ENCODE peak calls at places on chromosomes 16 and 17, in four cellular contexts. E is H1, W is HepG2, X is K562. P is an unnamed sample.
A peak's percentile ranks its signal among the peaks of the same experiment; 100 is the strongest.

GRCh38 chr17:45386180-45386579 is 46.5 kb downstream of the ARHGAP27 start:
- DNase-seq in E (no peak), W (no peak), X (no peak), P (no peak)

GRCh38 chr16:75392911-75393310 is 40.4 kb downstream of the CFDP1 start:
- DNase-seq in E (no peak), W (no peak), X (no peak), P (no peak)

GRCh38 chr17:54968954-54969400 is 412 bp downstream of the STXBP4 start:
- DNase-seq in E (no peak), W (peak; percentile 32), X (no peak), P (no peak)

GRCh38 chr17:62802531-62803205 is 5.4 kb downstream of the MARCHF10 start:
- DNase-seq in E (no peak), W (no peak), X (no peak), P (no peak)

GRCh38 chr16:2033057-2033911 is 6.6 kb downstream of the NHERF2 start:
- DNase-seq in E (peak; percentile 55), W (peak; percentile 53), X (peak; percentile 70), P (peak; percentile 65)

GRCh38 chr16:84613408-84614071 is 4.3 kb downstream of the COTL1 start:
- DNase-seq in E (no peak), W (no peak), X (no peak), P (no peak)

GRCh38 chr16:80274576-80275191 is 266.1 kb upstream of the DYNLRB2 start:
- DNase-seq in E (no peak), W (no peak), X (no peak), P (no peak)

GRCh38 chr16:13435873-13436474 is 484.0 kb upstream of the ERCC4 start:
- DNase-seq in E (peak; percentile 50), W (no peak), X (no peak), P (no peak)

GRCh38 chr17:40901981-40902862 is 17.2 kb upstream of the KRT20 start:
- DNase-seq in E (no peak), W (peak; percentile 99), X (no peak), P (peak; percentile 95)

GRCh38 chr17:73356561-73357170 is 44.9 kb upstream of the CDC42EP4 start:
- DNase-seq in E (no peak), W (no peak), X (no peak), P (no peak)

GRCh38 chr17:44039829-44040635 is 25.3 kb upstream of the TMEM101 start:
- DNase-seq in E (no peak), W (no peak), X (no peak), P (no peak)

GRCh38 chr16:57071840-57072541 is 20.4 kb upstream of the CPNE2 start:
- DNase-seq in E (no peak), W (no peak), X (no peak), P (no peak)

GRCh38 chr17:31415004-31415454 is 23.6 kb downstream of the RAB11FIP4 start:
- DNase-seq in E (no peak), W (peak; percentile 11), X (no peak), P (no peak)

GRCh38 chr16:10609410-10609774 is 29.0 kb upstream of the EMP2 start:
- DNase-seq in E (no peak), W (no peak), X (no peak), P (no peak)

GRCh38 chr17:46737331-46737730 is 81.2 kb downstream of the WNT3 start:
- DNase-seq in E (no peak), W (no peak), X (no peak), P (no peak)

GRCh38 chr16:49821614-49822282 is 34.2 kb downstream of the ZNF423 start:
- DNase-seq in E (no peak), W (no peak), X (no peak), P (no peak)

GRCh38 chr16:23949630-23950290 is 114.0 kb downstream of the PRKCB start:
- DNase-seq in E (no peak), W (no peak), X (no peak), P (no peak)

GRCh38 chr16:75653926-75654325 is 6.4 kb downstream of the TERF2IP start:
- DNase-seq in E (no peak), W (no peak), X (no peak), P (no peak)

GRCh38 chr17:17809527-17810373 is 27.0 kb downstream of the SREBF1 start:
- DNase-seq in E (peak; percentile 94), W (no peak), X (peak; percentile 22), P (peak; percentile 64)

GRCh38 chr16:3856367-3857141 is 24.0 kb downstream of the CREBBP start:
- DNase-seq in E (no peak), W (no peak), X (no peak), P (no peak)

GRCh38 chr17:33725675-33726271 is 432.7 kb upstream of the ASIC2 start:
- DNase-seq in E (peak; percentile 88), W (peak; percentile 24), X (peak; percentile 75), P (peak; percentile 49)

GRCh38 chr17:59825533-59826316 is 67.0 kb downstream of the TUBD1 start:
- DNase-seq in E (no peak), W (no peak), X (no peak), P (no peak)

GRCh38 chr17:28738680-28739384 is 5.0 kb upstream of the TRAF4 start:
- DNase-seq in E (no peak), W (no peak), X (no peak), P (no peak)

GRCh38 chr17:13153036-13153435 is 135.2 kb upstream of the ELAC2 start:
- DNase-seq in E (no peak), W (no peak), X (no peak), P (no peak)

GRCh38 chr17:51322390-51323029 is 62.2 kb downstream of the UTP18 start:
- DNase-seq in E (no peak), W (peak; percentile 66), X (peak; percentile 24), P (peak; percentile 30)

GRCh38 chr17:41492771-41493170 is 3.1 kb upstream of the KRT36 start:
- DNase-seq in E (no peak), W (peak; percentile 49), X (peak; percentile 29), P (no peak)

GRCh38 chr16:88809068-88809675 is 2.6 kb downstream of the APRT start:
- DNase-seq in E (no peak), W (no peak), X (no peak), P (no peak)

GRCh38 chr17:15513058-15513858 is 45.8 kb upstream of the CDRT4 start:
- DNase-seq in E (no peak), W (no peak), X (no peak), P (no peak)

GRCh38 chr16:71709231-71709781 is 15.2 kb downstream of the PHLPP2 start:
- DNase-seq in E (no peak), W (no peak), X (peak; percentile 17), P (no peak)

GRCh38 chr17:49469831-49470568 is 25.1 kb upstream of the NGFR start:
- DNase-seq in E (peak; percentile 80), W (no peak), X (peak; percentile 25), P (no peak)

GRCh38 chr16:84648595-84649510 is 542 bp downstream of the KLHL36 start:
- DNase-seq in E (peak; percentile 72), W (no peak), X (peak; percentile 94), P (peak; percentile 47)

DNA sequence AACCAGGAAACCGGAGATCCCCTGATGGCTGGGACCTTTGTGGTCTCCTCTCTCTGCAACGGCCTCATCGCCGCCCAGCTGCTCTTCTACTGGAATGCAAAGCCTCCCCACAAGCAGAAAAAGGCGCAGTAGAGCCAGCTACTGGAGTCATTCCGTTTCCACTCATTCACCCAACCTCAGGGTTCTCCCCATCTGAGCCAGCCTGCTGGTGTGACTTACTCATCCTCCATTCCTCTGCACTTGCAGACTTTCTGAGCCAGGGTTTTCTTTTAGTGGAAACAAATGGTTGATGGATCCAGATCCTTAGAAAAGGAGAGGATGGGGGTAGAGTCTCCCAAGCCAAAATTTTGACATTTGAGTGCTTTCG is 2.5 kb downstream of the SOX15 start:
- DNase-seq in E (no peak), W (no peak), X (no peak), P (no peak)
- TF ChIP-seq RNF2 in E (no peak), W (no peak), X (no peak), P (no peak)

GRCh38 chr16:6091021-6091420 is 993.4 kb upstream of the EEF2KMT start:
- DNase-seq in E (no peak), W (no peak), X (no peak), P (no peak)
- TF ChIP-seq RNF2 in E (no peak), W (no peak), X (no peak), P (no peak)

DNA sequence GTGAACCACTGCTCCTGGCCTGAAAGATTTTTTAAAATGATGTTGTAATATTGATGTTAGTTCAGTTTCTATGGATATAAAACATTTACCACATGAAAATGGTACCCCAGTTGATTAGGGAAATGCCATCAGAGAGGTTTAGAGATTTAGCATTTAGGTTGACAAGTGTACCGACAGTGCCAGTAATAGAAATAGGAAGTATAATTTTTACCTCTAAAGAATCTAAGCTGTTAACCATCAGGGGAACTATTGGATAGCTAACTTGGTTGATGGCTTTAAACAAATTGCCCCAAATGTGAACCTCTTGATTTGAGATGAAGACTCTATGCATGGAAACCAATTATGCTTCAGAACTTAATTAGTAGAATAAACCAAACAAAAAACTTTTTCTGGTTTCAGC is 6.4 kb downstream of the CBFB start:
- DNase-seq in E (no peak), W (no peak), X (no peak), P (no peak)
- TF ChIP-seq RNF2 in E (no peak), W (no peak), X (no peak), P (no peak)

DNA sequence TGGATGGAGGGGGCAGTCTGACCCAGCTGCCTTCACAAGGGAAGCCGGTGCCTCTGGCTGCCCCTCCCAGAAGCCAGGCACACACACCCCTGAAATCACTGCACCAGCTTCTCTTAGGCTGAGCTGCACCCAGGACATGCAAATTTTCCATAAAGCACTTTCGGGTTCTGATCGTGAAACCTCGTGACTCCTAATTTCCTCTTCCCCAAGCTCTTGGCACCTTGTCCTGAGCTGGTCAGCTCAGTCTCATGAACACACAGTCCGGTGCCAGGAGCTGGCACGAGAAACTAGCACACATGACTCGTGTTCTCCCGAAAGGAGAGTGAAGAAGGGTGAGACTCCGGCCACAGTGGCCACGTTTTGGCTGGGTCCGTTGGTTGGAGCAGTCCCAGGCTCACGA is 9.0 kb upstream of the ABR start:
- DNase-seq in E (no peak), W (no peak), X (no peak), P (no peak)
- TF ChIP-seq RNF2 in E (no peak), W (no peak), X (no peak), P (no peak)

GRCh38 chr16:55370762-55371482 is 46.9 kb downstream of the IRX6 start:
- DNase-seq in E (peak; percentile 74), W (peak; percentile 7), X (no peak), P (peak; percentile 9)
- TF ChIP-seq RNF2 in E (no peak), W (no peak), X (no peak), P (no peak)

DNA sequence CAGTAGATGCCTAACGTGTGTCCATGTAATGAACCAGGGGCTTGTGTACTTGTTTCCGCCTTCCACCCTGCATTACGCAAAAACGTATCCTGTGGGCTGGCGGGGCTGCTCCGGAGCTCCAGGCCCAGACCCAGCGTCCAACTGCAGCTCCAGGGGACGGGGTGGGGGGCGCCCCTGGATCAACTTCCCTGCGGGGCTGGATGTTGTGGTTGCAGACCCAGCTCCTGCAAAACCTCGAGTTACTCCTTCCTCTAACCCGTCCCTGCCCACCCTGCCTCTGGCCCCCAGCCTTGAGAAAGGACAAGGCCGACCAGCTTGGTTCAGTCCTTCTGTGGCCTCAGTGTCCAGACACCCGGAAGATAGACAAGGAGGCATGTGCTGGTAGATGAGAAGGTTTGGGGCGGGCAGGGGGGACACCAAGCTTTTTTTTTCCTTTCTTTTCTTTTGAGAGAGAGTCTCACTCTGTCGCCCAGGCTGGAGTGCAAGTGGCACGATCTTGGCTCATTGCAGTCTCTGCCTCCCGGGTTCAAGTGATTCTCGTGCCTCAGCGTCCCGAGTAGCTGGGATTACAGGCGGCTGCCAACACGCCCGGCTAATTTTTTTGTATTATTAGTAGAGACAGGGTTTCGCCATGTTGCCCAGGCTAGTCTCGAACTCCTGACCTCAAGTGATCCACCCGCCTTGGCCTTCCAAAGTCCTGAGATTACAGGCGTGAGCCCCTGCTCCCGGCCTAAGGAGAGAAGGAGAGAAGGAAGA is 731 bp upstream of the EXOC7 start:
- DNase-seq in E (no peak), W (peak; percentile 61), X (no peak), P (no peak)
- TF ChIP-seq RNF2 in E (no peak), W (no peak), X (no peak), P (no peak)

GRCh38 chr16:20385844-20386832 is 18.4 kb downstream of the PDILT start:
- DNase-seq in E (peak; percentile 89), W (peak; percentile 67), X (peak; percentile 76), P (peak; percentile 45)
- TF ChIP-seq RNF2 in E (no peak), W (no peak), X (no peak), P (no peak)

P was measured in A549.